ENCODE peak calls at places on chromosomes 5 and 9, in five cellular contexts. N is stimulated activated naive CD8-positive, alpha-beta T cell treated with anti-CD3 and anti-CD28 coated beads, Interleukin-15, Interleukin-2, amounts not matched to agents 100 U/mL and 50 U/mL, for 24 hours; G is activated CD8-positive, alpha-beta memory T cell treated with anti-CD3 and anti-CD28 coated beads for 48 hours; O is glutamatergic neuron; M is suprapubic skin. W is an unnamed sample.

GRCh38 chr9:131668439-131669233 is 71.2 kb downstream of the RAPGEF1 start:
- DNase-seq in N (peak), G (peak), O (peak), M (peak), W (peak)

GRCh38 chr9:7536310-7536939 is 263.2 kb downstream of the DMAC1 start:
- DNase-seq in N (peak), G (no peak), O (peak), M (no peak), W (peak)

GRCh38 chr5:98773214-98773463 is 324 bp upstream of the RGMB start:
- DNase-seq in N (no peak), G (no peak), O (no peak), M (no peak), W (no peak)

GRCh38 chr5:37724395-37725125 is 115.3 kb downstream of the GDNF start:
- DNase-seq in N (no peak), G (no peak), O (no peak), M (no peak), W (no peak)

GRCh38 chr5:41312478-41313060 is 99.2 kb upstream of the C6 start:
- DNase-seq in N (no peak), G (no peak), O (no peak), M (no peak), W (no peak)

GRCh38 chr5:96344678-96345612 is 88.1 kb downstream of the PCSK1 start:
- DNase-seq in N (no peak), G (no peak), O (no peak), M (no peak), W (no peak)

GRCh38 chr9:31089822-31090221 is 1294.6 kb upstream of the ACO1 start:
- DNase-seq in N (no peak), G (no peak), O (no peak), M (no peak), W (no peak)

GRCh38 chr5:80712914-80713313 is 58.1 kb upstream of the DHFR start:
- DNase-seq in N (no peak), G (no peak), O (no peak), M (no peak), W (no peak)

GRCh38 chr9:124222918-124223720 is 34.6 kb upstream of the NEK6 start:
- DNase-seq in N (no peak), G (no peak), O (no peak), M (peak), W (no peak)

GRCh38 chr5:89034588-89034987 is 151.6 kb upstream of the MEF2C start:
- DNase-seq in N (no peak), G (no peak), O (no peak), M (no peak), W (no peak)

GRCh38 chr9:95506438-95506691 is 10.4 kb downstream of the PTCH1 start:
- DNase-seq in N (peak), G (no peak), O (peak), M (no peak), W (peak)

GRCh38 chr9:120579139-120579749 is 723 bp downstream of the CDK5RAP2 start:
- DNase-seq in N (no peak), G (no peak), O (no peak), M (no peak), W (no peak)

GRCh38 chr5:136285501-136285900 is 79.8 kb downstream of the TRPC7 start:
- DNase-seq in N (no peak), G (no peak), O (no peak), M (no peak), W (no peak)

GRCh38 chr9:122475717-122476116 is 2.0 kb downstream of the OR1J1 start:
- DNase-seq in N (no peak), G (no peak), O (no peak), M (no peak), W (no peak)

GRCh38 chr9:93223241-93224180 is 39.6 kb downstream of the WNK2 start:
- DNase-seq in N (no peak), G (no peak), O (peak), M (no peak), W (no peak)